ENCODE peak calls at places on chromosomes 12 and 14, in five cellular contexts. L, K, Y, G and E are unnamed samples.

GRCh38 chr14:23555533-23555881 is 564 bp upstream of the THTPA start:
- DNase-seq in G (no peak), L (no peak), K (no peak), Y (no peak), E (no peak)

GRCh38 chr12:41988715-41989114 is 156.0 kb downstream of the GXYLT1 start:
- DNase-seq in L (no peak), K (no peak), G (no peak), Y (no peak), E (no peak)

GRCh38 chr12:52168019-52168717 is 23.6 kb downstream of the KRT80 start:
- DNase-seq in L (no peak), G (no peak), Y (no peak), K (no peak), E (peak; percentile 39)

GRCh38 chr12:131608740-131609665 is 101.9 kb upstream of the SFSWAP start:
- DNase-seq in L (peak; percentile 7), G (no peak), K (peak; percentile 27), Y (peak; percentile 79), E (peak; percentile 75)

GRCh38 chr12:52432559-52433207 is 1.5 kb downstream of the KRT75 start:
- DNase-seq in Y (no peak), K (no peak), G (no peak), L (no peak), E (no peak)

GRCh38 chr14:32081901-32082300 is 4.8 kb downstream of the ARHGAP5 start:
- DNase-seq in K (no peak), Y (no peak), G (no peak), L (no peak), E (no peak)

GRCh38 chr12:131832393-131833231 is 4.4 kb downstream of the MMP17 start:
- DNase-seq in L (peak; percentile 61), K (no peak), G (peak; percentile 52), Y (no peak), E (peak; percentile 51)

GRCh38 chr12:39442895-39443703 is at the start of gene KIF21A:
- DNase-seq in L (peak; percentile 93), Y (peak; percentile 75), G (peak; percentile 47), K (peak; percentile 73), E (peak; percentile 95)